ENCODE peak calls at places on chromosomes 1 and 21, in five cellular contexts. W, R, K, V and X are unnamed samples.

GRCh38 chr1:109482796-109483638 is 688 bp upstream of the ATXN7L2 start:
- DNase-seq in W (peak), R (no peak), K (no peak), V (peak), X (peak)

GRCh38 chr1:23634840-23635642 is 56.6 kb upstream of the RPL11 start:
- DNase-seq in W (peak), R (no peak), K (peak), V (peak), X (peak)

GRCh38 chr1:230171337-230172015 is 104.4 kb downstream of the GALNT2 start:
- DNase-seq in W (no peak), R (no peak), K (no peak), V (no peak), X (no peak)

GRCh38 chr1:12539705-12540579 is 78.1 kb downstream of the DHRS3 start:
- DNase-seq in W (peak), R (no peak), K (no peak), V (no peak), X (peak)

GRCh38 chr1:14441302-14441741 is 157.2 kb upstream of the KAZN start:
- DNase-seq in W (no peak), R (no peak), K (no peak), V (no peak), X (no peak)

GRCh38 chr1:161439280-161440232 is 65.7 kb upstream of the FCGR2A start:
- DNase-seq in W (peak), R (no peak), K (no peak), V (peak), X (peak)

GRCh38 chr1:7267493-7267892 is 482.2 kb downstream of the CAMTA1 start:
- DNase-seq in W (peak), R (no peak), K (no peak), V (no peak), X (no peak)

GRCh38 chr21:14403681-14404318 is 20.9 kb upstream of the HSPA13 start:
- DNase-seq in W (peak), R (no peak), K (no peak), V (peak), X (no peak)

GRCh38 chr1:19400189-19400588 is 85.2 kb downstream of the CAPZB start:
- DNase-seq in W (no peak), R (no peak), K (no peak), V (no peak), X (no peak)

GRCh38 chr21:36788116-36788515 is 89.2 kb downstream of the SIM2 start:
- DNase-seq in W (peak), R (no peak), K (no peak), V (no peak), X (no peak)

GRCh38 chr1:41102208-41102607 is 80.7 kb upstream of the SLFNL1 start:
- DNase-seq in W (no peak), R (no peak), K (peak), V (no peak), X (peak)

GRCh38 chr1:167634435-167634834 is 4.4 kb downstream of the RCSD1 start:
- DNase-seq in W (no peak), R (no peak), K (no peak), V (no peak), X (no peak)

GRCh38 chr1:89545264-89546038 is 20.8 kb downstream of the LRRC8B start:
- DNase-seq in W (no peak), R (no peak), K (no peak), V (peak), X (no peak)

GRCh38 chr21:14541840-14542495 is 4.1 kb downstream of the SAMSN1 start:
- DNase-seq in W (no peak), R (no peak), K (no peak), V (peak), X (no peak)

GRCh38 chr1:92030701-92031107 is 919 bp downstream of the EPHX4 start:
- DNase-seq in W (peak), R (no peak), K (no peak), V (peak), X (no peak)

GRCh38 chr1:66108624-66109023 is 315.9 kb downstream of the PDE4B start:
- DNase-seq in W (no peak), R (no peak), K (no peak), V (no peak), X (no peak)

GRCh38 chr1:42529724-42530161 is 66.7 kb downstream of the CCDC30 start:
- DNase-seq in W (no peak), R (no peak), K (no peak), V (peak), X (no peak)

GRCh38 chr1:224851210-224851849 is 78.1 kb upstream of the DNAH14 start:
- DNase-seq in W (peak), R (peak), K (peak), V (peak), X (no peak)

GRCh38 chr1:88990426-88990825 is 2.0 kb downstream of the KYAT3 start:
- DNase-seq in W (no peak), R (no peak), K (no peak), V (no peak), X (no peak)

GRCh38 chr1:36257375-36257767 is 33.1 kb downstream of the THRAP3 start:
- DNase-seq in W (no peak), R (no peak), K (no peak), V (no peak), X (no peak)

GRCh38 chr1:42739753-42740700 is at the start of gene CLDN19:
- DNase-seq in W (no peak), R (no peak), K (no peak), V (no peak), X (no peak)

GRCh38 chr1:171251042-171251740 is 2.9 kb downstream of the FMO1 start:
- DNase-seq in W (no peak), R (peak), K (no peak), V (peak), X (peak)

GRCh38 chr21:26224351-26224750 is 53.8 kb upstream of the APP start:
- DNase-seq in W (no peak), R (no peak), K (no peak), V (no peak), X (no peak)

GRCh38 chr1:68358439-68358838 is 91.3 kb downstream of the RPE65 start:
- DNase-seq in W (no peak), R (no peak), K (no peak), V (no peak), X (no peak)

GRCh38 chr1:181314959-181315358 is 168.4 kb upstream of the CACNA1E start:
- DNase-seq in W (no peak), R (no peak), K (no peak), V (no peak), X (no peak)

GRCh38 chr21:38377165-38378093 is 120.6 kb downstream of the KCNJ15 start:
- DNase-seq in W (no peak), R (no peak), K (no peak), V (no peak), X (no peak)

GRCh38 chr1:1370771-1371300 is 4.2 kb downstream of the AURKAIP1 start:
- DNase-seq in W (no peak), R (no peak), K (no peak), V (no peak), X (no peak)

GRCh38 chr1:15758537-15758936 is at the start of gene FBLIM1:
- DNase-seq in W (no peak), R (no peak), K (peak), V (no peak), X (no peak)

GRCh38 chr1:99445486-99445885 is 181.2 kb downstream of the PLPPR4 start:
- DNase-seq in W (no peak), R (no peak), K (no peak), V (no peak), X (no peak)